ENCODE peak calls at places on chromosome 12, in five cellular contexts. Y, Q, L, V and Z are unnamed samples.

GRCh38 chr12:57726884-57727757 is 11.4 kb downstream of the AGAP2 start:
- DNase-seq in V (no peak), Y (no peak), Q (no peak), L (no peak), Z (no peak)

GRCh38 chr12:79420146-79420618 is 270.6 kb downstream of the PAWR start:
- DNase-seq in Q (peak; percentile 73), L (no peak), V (no peak), Y (no peak), Z (peak; percentile 45)

GRCh38 chr12:115752913-115753726 is 524.4 kb downstream of the MED13L start:
- DNase-seq in Y (no peak), Q (peak; percentile 58), V (peak; percentile 12), L (peak; percentile 26), Z (peak; percentile 42)

GRCh38 chr12:4432878-4433820 is 12.5 kb downstream of the FGF6 start:
- DNase-seq in L (no peak), V (no peak), Q (no peak), Y (no peak), Z (no peak)

GRCh38 chr12:9961901-9962300 is 9.3 kb upstream of the CLEC12A start:
- DNase-seq in Q (no peak), Y (no peak), L (no peak), V (no peak), Z (no peak)

GRCh38 chr12:56315256-56315625 is 547 bp downstream of the CNPY2 start:
- DNase-seq in Q (no peak), V (no peak), Y (no peak), L (peak; percentile 28), Z (no peak)

GRCh38 chr12:62692884-62693283 is 226.3 kb downstream of the MON2 start:
- DNase-seq in L (no peak), Y (no peak), V (no peak), Q (no peak), Z (no peak)

GRCh38 chr12:11133816-11134215 is 628 bp downstream of the TAS2R30 start:
- DNase-seq in Q (no peak), L (no peak), V (no peak), Y (no peak), Z (no peak)

GRCh38 chr12:85872497-85873091 is 1.5 kb upstream of the NTS start:
- DNase-seq in Q (peak; percentile 47), Y (no peak), V (no peak), L (no peak), Z (peak; percentile 50)

GRCh38 chr12:108879615-108880254 is at the start of gene DAO:
- DNase-seq in Q (peak; percentile 43), V (no peak), Y (no peak), L (no peak), Z (no peak)

GRCh38 chr12:124445121-124445718 is 122.2 kb downstream of the NCOR2 start:
- DNase-seq in V (no peak), Y (no peak), Q (no peak), L (no peak), Z (no peak)

GRCh38 chr12:76719171-76719631 is 44.7 kb upstream of the ZDHHC17 start:
- DNase-seq in L (no peak), V (no peak), Y (no peak), Q (no peak), Z (no peak)

GRCh38 chr12:108419949-108420348 is 80.8 kb upstream of the CMKLR1 start:
- DNase-seq in Q (no peak), V (no peak), Y (no peak), L (no peak), Z (no peak)

GRCh38 chr12:107328442-107329133 is 235.2 kb upstream of the CRY1 start:
- DNase-seq in V (no peak), Q (no peak), Y (no peak), L (no peak), Z (no peak)
- TF ChIP-seq JUND in V (no peak), Q (no peak), Y (no peak), L (no peak), Z (peak; percentile 51)

GRCh38 chr12:3083949-3084348 is 6.8 kb downstream of the TSPAN9 start:
- DNase-seq in Y (no peak), Q (no peak), L (no peak), V (no peak), Z (no peak)
- H3K4me2 ChIP-seq in Y (peak overlapping the region; percentile 30), Q (peak overlapping the region; percentile 30), L (no peak overlapping the region), V (no peak overlapping the region), Z (no peak overlapping the region)

DNA sequence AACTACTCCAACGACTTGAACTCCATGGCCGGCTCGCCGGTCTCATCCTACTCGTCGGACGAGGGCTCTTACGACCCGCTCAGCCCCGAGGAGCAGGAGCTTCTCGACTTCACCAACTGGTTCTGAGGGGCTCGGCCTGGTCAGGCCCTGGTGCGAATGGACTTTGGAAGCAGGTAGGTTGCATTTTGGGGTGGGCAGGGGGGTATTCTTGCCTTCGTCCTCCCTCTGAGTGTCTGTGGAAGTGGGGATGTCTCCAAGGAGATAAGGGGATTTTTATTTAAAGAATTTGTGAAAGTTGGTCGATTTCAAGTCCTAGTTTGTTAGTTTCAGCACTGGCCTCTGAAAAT is 1.3 kb downstream of the ASCL1 start:
- DNase-seq in Q (no peak), V (no peak), L (no peak), Y (no peak), Z (no peak)
- TF ChIP-seq EZH2 in Q (no peak), V (no peak), L (no peak), Y (peak; percentile 65), Z (no peak)

DNA sequence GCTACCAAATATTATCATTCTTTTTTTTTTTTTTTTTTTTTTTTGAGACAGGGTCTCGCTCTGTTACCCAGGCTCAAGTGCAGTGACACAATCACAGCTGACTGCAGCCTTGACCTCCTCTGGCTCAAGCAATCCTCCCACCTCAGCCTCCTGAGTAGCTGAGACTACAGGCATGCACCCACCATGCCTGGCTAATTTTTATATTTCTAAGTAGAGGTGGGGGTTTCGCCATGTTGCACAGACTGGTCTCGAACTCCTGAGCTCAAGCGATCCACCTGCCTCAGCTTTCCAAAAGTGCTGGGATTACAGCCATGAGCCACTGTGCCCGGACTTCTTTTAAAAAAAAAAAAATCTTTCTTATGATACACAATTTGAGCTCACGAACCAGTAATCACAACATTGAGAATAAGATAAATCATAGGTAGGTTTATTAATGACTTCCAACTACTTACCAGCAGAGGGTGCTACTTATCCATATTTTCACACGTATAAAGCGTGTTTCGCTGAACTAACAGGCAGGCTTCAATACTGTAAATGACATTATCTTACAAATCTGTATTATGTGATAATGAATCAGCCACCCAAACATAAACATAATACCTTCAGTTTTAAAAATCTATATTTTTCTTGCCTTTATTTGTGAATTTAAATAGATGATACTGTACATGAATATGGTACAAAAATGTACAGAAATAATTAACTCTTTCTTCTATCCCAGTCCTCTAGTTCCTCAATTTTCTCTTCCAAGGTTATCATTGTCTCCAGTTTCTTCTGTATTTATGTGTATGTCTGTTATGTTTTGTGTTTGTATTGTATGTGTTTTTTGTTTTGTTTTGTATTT is 42.5 kb upstream of the BCAT1 start:
- DNase-seq in Q (peak; percentile 45), Y (no peak), L (peak; percentile 31), V (peak; percentile 65), Z (peak; percentile 39)
- TF ChIP-seq JUND in Q (no peak), Y (no peak), L (no peak), V (no peak), Z (no peak)

GRCh38 chr12:120394483-120395367 is 25.8 kb upstream of the MSI1 start:
- DNase-seq in Y (peak; percentile 69), Q (no peak), V (no peak), L (no peak), Z (no peak)
- H3K4me2 ChIP-seq in Y (peak overlapping the region; percentile 56), Q (no peak overlapping the region), V (no peak overlapping the region), L (no peak overlapping the region), Z (no peak overlapping the region)

DNA sequence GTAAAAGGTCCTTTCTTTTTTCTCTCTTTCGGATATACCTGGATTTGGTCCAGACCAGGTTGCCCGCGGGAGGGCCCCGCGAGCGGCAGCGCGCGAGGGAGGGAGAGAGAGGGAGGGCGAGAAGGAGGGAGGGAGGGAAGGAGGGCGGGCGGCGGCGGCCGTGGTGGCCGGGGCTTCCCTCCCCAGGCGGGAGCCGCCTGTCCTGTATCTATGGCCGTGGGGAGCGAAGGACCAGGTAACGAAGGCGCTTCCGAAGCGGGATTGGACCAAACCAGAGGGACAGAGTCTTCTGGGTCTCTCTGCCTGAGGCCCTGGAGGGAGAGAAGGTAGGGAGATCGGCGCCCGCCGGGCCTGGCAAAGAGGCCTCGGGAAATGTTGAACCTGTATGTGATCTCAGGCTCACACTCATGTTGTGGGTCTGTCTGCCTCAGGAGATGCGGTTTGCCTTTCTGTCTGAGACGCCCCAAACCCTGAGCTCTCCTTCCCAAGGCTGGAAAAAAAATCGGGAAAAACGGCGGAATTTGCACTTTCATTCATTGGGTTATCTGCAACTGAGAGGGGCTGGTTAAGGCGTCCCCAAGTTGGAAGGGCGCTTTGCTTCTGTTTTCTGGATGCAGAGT is 5.2 kb upstream of the HOXC9 start:
- DNase-seq in Y (no peak), Q (no peak), L (peak; percentile 71), V (no peak), Z (no peak)
- TF ChIP-seq EZH2 in Y (peak; percentile 90), Q (no peak), L (no peak), V (peak; percentile 76), Z (no peak)

GRCh38 chr12:119876761-119877638 is at the start of gene CIT:
- DNase-seq in Y (peak; percentile 91), L (peak; percentile 99), Q (peak; percentile 95), V (peak; percentile 81), Z (peak; percentile 94)

GRCh38 chr12:119883234-119883633 is 6.1 kb upstream of the CIT start:
- DNase-seq in Q (no peak), V (no peak), L (no peak), Y (no peak), Z (no peak)

DNA sequence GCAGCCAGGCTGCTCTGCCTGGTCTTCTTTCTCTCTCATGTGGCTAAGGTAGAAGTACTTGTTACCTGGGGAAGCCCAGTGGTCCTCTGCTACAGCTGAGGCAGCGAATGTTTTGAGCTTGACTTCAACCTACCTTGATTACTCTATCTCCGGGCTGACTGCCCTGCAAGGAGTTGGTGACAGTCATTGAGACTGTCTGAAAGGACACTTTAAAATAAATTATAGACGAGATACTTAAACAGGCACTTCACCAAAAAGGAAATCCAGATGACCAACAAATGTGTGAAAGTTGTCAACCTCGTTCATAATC is 474 bp upstream of the CIT start:
- DNase-seq in Q (no peak), Y (no peak), V (no peak), L (no peak), Z (no peak)
- TF ChIP-seq JUND in Q (no peak), Y (no peak), V (no peak), L (no peak), Z (no peak)

GRCh38 chr12:120388711-120389431 is 19.9 kb upstream of the MSI1 start:
- DNase-seq in V (no peak), Q (no peak), L (no peak), Y (peak; percentile 71), Z (no peak)
- H3K4me2 ChIP-seq in V (no peak overlapping the region), Q (peak overlapping the region; percentile 60), L (no peak overlapping the region), Y (peak overlapping the region; percentile 55), Z (no peak overlapping the region)

GRCh38 chr12:110960795-110961194 is 40.4 kb upstream of the MYL2 start:
- DNase-seq in Q (no peak), Y (no peak), V (no peak), L (no peak), Z (no peak)

GRCh38 chr12:110971189-110971920 is 51.0 kb upstream of the MYL2 start:
- DNase-seq in Q (no peak), L (no peak), Y (no peak), V (no peak), Z (no peak)

GRCh38 chr12:110965574-110965973 is 45.2 kb upstream of the MYL2 start:
- DNase-seq in L (peak; percentile 52), Y (no peak), Q (no peak), V (no peak), Z (no peak)

GRCh38 chr12:110966081-110966760 is 45.8 kb upstream of the MYL2 start:
- DNase-seq in L (no peak), Q (no peak), Y (no peak), V (no peak), Z (no peak)
- TF ChIP-seq EZH2 in L (no peak), Q (no peak), Y (no peak), V (no peak), Z (no peak)